ENCODE peak calls at places on chromosome 16, in seven cellular contexts. T, I, W, A, R, B and K are unnamed samples.

GRCh38 chr16:30524575-30525571 is 1.5 kb downstream of the ZNF768 start:
- DNase-seq in T (no peak), I (no peak), W (no peak), A (no peak), R (no peak), B (no peak), K (no peak)

GRCh38 chr16:81610144-81610842 is 165.7 kb downstream of the CMIP start:
- DNase-seq in T (peak), I (no peak), W (no peak), A (no peak), R (no peak), B (no peak), K (peak)

GRCh38 chr16:29757950-29758466 is 12.2 kb upstream of the C16orf54 start:
- DNase-seq in T (peak), I (peak), W (no peak), A (no peak), R (no peak), B (no peak), K (peak)

GRCh38 chr16:20747030-20747816 is 5.6 kb upstream of the THUMPD1 start:
- DNase-seq in T (no peak), I (peak), W (no peak), A (no peak), R (no peak), B (no peak), K (no peak)

GRCh38 chr16:14539631-14540030 is 90.4 kb downstream of the PARN start:
- DNase-seq in T (no peak), I (no peak), W (no peak), A (no peak), R (no peak), B (no peak), K (peak)

GRCh38 chr16:85716016-85716679 is 27.4 kb upstream of the GINS2 start:
- DNase-seq in T (no peak), I (no peak), W (no peak), A (no peak), R (no peak), B (no peak), K (no peak)

GRCh38 chr16:66954097-66954659 is 6.9 kb upstream of the CES3 start:
- DNase-seq in T (peak), I (peak), W (peak), A (no peak), R (peak), B (peak), K (peak)

GRCh38 chr16:86844691-86845090 is 266.3 kb downstream of the FOXL1 start:
- DNase-seq in T (no peak), I (no peak), W (no peak), A (no peak), R (no peak), B (no peak), K (no peak)

GRCh38 chr16:70664325-70665112 is 18.2 kb downstream of the IL34 start:
- DNase-seq in T (no peak), I (no peak), W (peak), A (no peak), R (no peak), B (no peak), K (no peak)

DNA sequence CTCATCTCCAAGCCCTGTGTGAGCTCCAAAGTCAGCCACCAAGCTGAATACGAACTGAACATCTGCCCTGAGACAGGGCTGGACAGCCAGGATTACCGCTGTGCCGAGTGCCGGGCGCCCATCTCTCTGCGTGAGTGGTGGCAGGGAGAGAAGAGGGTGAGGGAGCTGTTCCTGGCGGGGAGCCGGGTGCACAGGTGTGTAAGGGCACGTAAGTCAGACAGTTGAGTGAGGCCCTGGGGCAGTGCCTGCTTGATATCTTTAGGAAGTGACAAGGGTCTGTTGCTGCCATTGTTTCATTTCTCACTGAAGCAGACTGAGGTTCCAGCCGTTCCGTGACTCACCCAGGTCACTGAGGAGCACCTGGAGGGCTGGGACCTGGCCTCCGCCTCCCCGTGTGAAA is 12.4 kb downstream of the DEF8 start:
- DNase-seq in T (no peak), I (no peak), W (no peak), A (no peak), R (no peak), B (no peak), K (no peak)
- H2AK5ac ChIP-seq in T (no peak), I (no peak), W (no peak), A (peak), R (no peak), B (no peak), K (no peak)

DNA sequence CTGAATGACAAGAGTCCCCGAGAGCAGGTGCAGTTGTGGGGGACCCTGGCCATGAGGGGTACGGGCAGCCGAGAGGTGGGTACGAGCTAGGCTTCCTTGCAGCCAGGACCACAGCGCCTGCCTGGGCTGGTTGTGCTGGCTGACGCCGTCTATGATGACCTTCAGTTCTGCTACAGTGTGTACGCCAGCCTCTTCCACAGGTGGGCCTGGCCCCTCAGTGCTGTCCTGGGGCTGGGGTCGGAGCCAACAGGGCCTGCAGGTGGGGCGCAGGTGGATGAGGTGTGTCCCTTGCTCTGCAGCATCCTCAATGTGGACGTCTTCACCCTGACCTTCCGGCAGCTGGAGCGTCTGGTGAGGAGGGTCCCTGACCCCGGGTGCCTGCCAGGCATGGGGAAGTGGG is 7.2 kb downstream of the TSR3 start:
- DNase-seq in T (no peak), I (no peak), W (no peak), A (no peak), R (no peak), B (no peak), K (no peak)
- H3K9ac ChIP-seq in T (no peak), I (no peak), W (no peak), A (peak), R (no peak), B (no peak), K (no peak)

DNA sequence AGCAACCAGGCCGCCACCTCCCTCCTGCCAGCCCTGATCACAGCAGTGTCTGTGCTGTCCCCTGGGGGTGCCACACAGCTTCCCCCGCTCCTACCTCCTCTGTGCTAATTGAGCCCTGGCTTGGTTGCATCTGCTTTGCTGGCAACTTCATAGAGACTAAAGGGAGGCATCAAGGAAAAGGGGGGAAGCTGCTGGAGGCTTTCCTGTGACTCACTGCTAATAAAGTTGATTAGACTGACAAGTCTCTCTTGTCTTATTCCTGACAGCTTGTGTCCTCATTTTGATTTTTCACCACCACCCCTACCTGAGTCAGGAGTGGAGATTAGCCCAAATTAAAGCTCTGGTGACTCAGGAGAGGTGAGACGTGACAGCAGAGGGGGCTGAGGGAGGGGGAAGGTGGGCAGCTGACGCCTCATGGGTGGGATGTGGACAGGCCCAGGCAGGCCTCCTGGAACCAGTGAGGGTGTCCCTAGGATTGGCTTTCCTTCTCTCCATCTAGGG is 310.0 kb downstream of the CBLN1 start:
- DNase-seq in T (no peak), I (peak), W (no peak), A (no peak), R (no peak), B (no peak), K (no peak)
- H2AK5ac ChIP-seq in T (no peak), I (no peak), W (no peak), A (no peak), R (no peak), B (no peak), K (no peak)

GRCh38 chr16:11142261-11142630 is 113.8 kb downstream of the SOCS1 start:
- DNase-seq in T (no peak), I (no peak), W (no peak), A (no peak), R (no peak), B (no peak), K (no peak)
- H3K9ac ChIP-seq in T (no peak), I (peak), W (no peak), A (no peak), R (no peak), B (no peak), K (no peak)

GRCh38 chr16:78553268-78554044 is 454.0 kb downstream of the WWOX start:
- DNase-seq in T (no peak), I (peak), W (peak), A (no peak), R (peak), B (no peak), K (no peak)

GRCh38 chr16:78556421-78556820 is 457.0 kb downstream of the WWOX start:
- DNase-seq in T (no peak), I (no peak), W (no peak), A (no peak), R (no peak), B (no peak), K (no peak)

DNA sequence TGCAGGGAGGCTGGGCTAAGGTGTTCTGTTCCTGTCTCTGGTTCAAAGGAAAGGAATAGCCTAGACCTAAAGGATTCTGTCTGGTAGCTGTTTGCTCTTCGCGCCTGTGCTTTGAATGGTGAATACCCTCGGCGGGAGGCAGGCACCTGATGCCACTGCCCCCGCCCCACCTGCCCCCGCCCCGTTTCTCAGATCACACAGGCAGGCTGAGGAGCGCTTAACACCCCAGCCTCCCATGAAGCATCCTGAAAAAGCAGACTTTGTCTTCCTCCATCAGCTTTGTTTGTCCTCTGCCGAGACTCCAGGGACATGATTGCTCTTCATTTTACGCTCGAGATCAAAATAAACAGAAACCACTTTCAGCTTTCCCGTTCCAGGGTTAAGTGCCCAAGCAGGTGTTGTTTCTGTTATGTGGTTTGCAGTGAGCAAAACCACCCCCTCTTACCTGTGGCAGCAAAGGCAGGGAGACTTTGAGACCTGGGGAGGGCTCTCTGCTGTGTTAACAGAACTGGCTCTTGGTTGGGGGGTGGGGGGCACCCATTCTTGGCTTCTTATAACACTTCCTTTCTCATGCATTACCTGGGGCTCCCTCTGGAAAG is 452.1 kb downstream of the WWOX start:
- DNase-seq in T (no peak), I (peak), W (peak), A (peak), R (peak), B (no peak), K (no peak)
- H2AK5ac ChIP-seq in T (no peak), I (no peak), W (no peak), A (no peak), R (no peak), B (no peak), K (no peak)

DNA sequence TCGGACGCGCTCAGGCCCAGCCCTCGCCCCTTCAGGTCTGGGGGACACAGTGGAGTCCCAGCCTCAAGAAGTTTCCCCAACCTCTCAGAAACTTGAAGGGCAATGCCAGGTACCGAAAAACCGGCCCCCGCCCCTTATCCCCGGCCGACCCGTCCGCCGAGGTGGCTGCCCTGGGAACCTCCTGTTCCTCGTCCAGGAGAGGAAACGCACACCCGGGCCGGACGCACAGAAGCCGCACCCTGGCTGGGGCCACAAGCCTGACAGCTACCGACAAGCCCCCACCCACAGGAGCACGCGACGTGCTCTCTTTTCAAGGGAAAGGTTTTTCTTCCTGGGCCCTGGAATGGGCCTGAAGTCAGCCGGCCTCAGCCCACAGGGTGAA is 37.2 kb downstream of the CBFA2T3 start:
- DNase-seq in T (no peak), I (no peak), W (peak), A (no peak), R (peak), B (no peak), K (no peak)
- H3K9ac ChIP-seq in T (no peak), I (no peak), W (no peak), A (no peak), R (no peak), B (no peak), K (no peak)

GRCh38 chr16:154223-155030 is 2.0 kb downstream of the HBZ start:
- DNase-seq in T (peak), I (peak), W (peak), A (peak), R (peak), B (no peak), K (peak)

GRCh38 chr16:152141-153128 is at the start of gene HBZ:
- DNase-seq in T (no peak), I (no peak), W (no peak), A (no peak), R (no peak), B (no peak), K (no peak)

GRCh38 chr16:160691-161190 is 5.0 kb upstream of the HBM start:
- DNase-seq in T (no peak), I (no peak), W (no peak), A (no peak), R (no peak), B (no peak), K (no peak)

GRCh38 chr16:159136-159849 is 6.5 kb upstream of the HBM start:
- DNase-seq in T (no peak), I (no peak), W (no peak), A (no peak), R (no peak), B (no peak), K (no peak)

DNA sequence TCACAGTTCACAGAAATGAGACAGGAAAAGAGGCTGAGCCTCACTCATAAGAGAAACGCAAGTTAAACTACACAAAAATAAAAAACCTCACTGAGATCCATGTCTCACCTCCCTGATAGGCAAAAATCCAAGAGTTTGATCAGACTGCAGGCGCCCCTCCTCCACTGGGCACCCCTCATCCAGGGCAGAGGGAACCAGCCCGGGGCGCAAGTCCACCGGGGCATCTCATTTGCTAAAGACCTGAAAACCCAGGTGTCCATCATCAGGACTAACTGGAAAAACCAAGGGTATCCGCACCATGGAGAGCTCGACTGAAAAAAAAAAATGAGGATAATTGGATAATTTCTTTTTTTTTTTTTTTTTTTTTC is 2.6 kb downstream of the HBZ start:
- DNase-seq in T (no peak), I (no peak), W (no peak), A (no peak), R (no peak), B (no peak), K (no peak)
- H2AK5ac ChIP-seq in T (no peak), I (no peak), W (no peak), A (no peak), R (no peak), B (no peak), K (no peak)

DNA sequence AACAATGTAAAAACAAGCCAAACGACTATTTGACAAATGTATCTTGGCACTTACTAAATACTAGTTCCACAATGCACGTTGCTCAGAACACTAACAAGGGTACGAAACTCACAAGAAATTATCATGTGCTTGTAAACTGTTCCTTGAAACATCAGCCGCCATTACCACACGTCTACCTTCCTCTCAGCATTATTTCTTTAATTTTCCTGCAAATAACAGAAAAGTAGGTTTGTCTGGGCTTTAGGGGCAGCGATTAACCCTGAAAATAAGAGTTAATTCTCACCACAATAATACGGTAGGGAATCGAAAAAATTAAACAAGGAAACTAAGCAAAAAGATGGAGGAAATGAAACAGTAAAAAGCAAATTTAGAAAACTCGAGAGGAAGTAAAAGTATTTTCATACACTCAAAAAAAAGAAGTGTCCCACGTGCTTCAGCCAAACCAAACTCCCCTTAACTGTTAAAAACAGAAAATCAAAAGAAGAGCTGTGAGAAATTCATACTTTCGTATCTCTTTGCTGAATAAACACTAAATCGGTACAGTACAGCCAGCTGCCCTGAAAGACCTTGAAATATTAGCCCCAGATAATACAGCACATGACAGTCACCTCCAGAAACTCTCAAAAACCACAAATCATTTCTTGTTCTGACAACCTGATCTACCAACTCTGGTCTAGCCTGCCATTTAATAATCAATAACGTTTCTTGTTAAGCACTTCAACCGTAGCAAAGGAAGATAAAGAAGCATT is 1.2 kb downstream of the ARHGAP17 start:
- DNase-seq in T (no peak), I (no peak), W (no peak), A (no peak), R (no peak), B (no peak), K (no peak)
- H3K9ac ChIP-seq in T (peak), I (peak), W (peak), A (no peak), R (peak), B (no peak), K (peak)